ENCODE peak calls at places on chromosomes 12 and 14, in ten cellular contexts. Y, H, L, D, B, W, I, G, O and V are unnamed samples.

GRCh38 chr12:122064780-122065588 is 13.6 kb upstream of the MLXIP start:
- ATAC-seq in O (no peak), D (no peak), G (no peak), H (no peak), Y (peak), I (peak), W (peak), B (no peak), L (no peak), V (no peak)

GRCh38 chr12:68788554-68789143 is 19.3 kb upstream of the MDM2 start:
- ATAC-seq in D (no peak), L (no peak), G (no peak), H (no peak), O (no peak), W (no peak), B (no peak), Y (no peak), I (no peak), V (no peak)

GRCh38 chr14:102848830-102849521 is 71.7 kb downstream of the TRAF3 start:
- ATAC-seq in B (peak), I (peak), G (no peak), L (peak), H (no peak), D (no peak), O (no peak), Y (peak), W (peak), V (no peak)

GRCh38 chr14:103312006-103312635 is 21.9 kb upstream of the EIF5 start:
- ATAC-seq in O (no peak), W (no peak), H (no peak), L (no peak), D (no peak), G (no peak), Y (no peak), I (no peak), B (no peak), V (no peak)

GRCh38 chr12:106345739-106346138 is 11.8 kb upstream of the POLR3B start:
- ATAC-seq in O (peak), B (peak), L (peak), H (peak), Y (peak), W (peak), G (peak), I (peak), D (peak), V (no peak)

GRCh38 chr14:81385824-81386223 is 14.3 kb downstream of the STON2 start:
- ATAC-seq in Y (no peak), D (no peak), O (no peak), W (no peak), G (no peak), H (no peak), L (no peak), B (no peak), I (no peak), V (no peak)

GRCh38 chr12:124605869-124606774 is 38.7 kb upstream of the NCOR2 start:
- ATAC-seq in I (no peak), G (no peak), W (no peak), O (peak), Y (no peak), D (no peak), B (no peak), H (no peak), L (peak), V (no peak)

GRCh38 chr14:103110681-103111296 is 12.5 kb upstream of the TNFAIP2 start:
- ATAC-seq in L (no peak), W (peak), B (no peak), Y (peak), G (no peak), H (no peak), I (peak), O (no peak), D (no peak), V (no peak)

GRCh38 chr12:42510823-42511222 is 78.7 kb downstream of the PRICKLE1 start:
- ATAC-seq in G (no peak), W (peak), H (no peak), O (no peak), Y (no peak), I (no peak), D (no peak), B (no peak), L (peak), V (no peak)

GRCh38 chr12:27667540-27667939 is 28.7 kb upstream of the REP15 start:
- ATAC-seq in O (no peak), I (peak), Y (peak), G (no peak), W (peak), B (no peak), L (no peak), D (no peak), H (no peak), V (peak)

GRCh38 chr12:78963439-78964222 is 99.1 kb downstream of the SYT1 start:
- ATAC-seq in Y (no peak), D (no peak), G (no peak), I (no peak), B (no peak), O (no peak), L (no peak), H (no peak), W (no peak), V (no peak)

GRCh38 chr12:57590536-57590891 is 478 bp upstream of the PIP4K2C start:
- ATAC-seq in Y (no peak), W (no peak), L (no peak), B (no peak), O (no peak), D (no peak), I (no peak), G (peak), H (no peak), V (no peak)

GRCh38 chr14:97902630-97903029 is 1105.4 kb downstream of the VRK1 start:
- ATAC-seq in L (no peak), Y (no peak), H (no peak), B (no peak), I (no peak), D (no peak), W (no peak), G (no peak), O (no peak), V (no peak)

GRCh38 chr14:76426161-76426696 is 50.3 kb downstream of the ESRRB start:
- ATAC-seq in G (no peak), D (no peak), B (no peak), L (no peak), W (no peak), I (no peak), Y (no peak), O (no peak), H (no peak), V (no peak)

GRCh38 chr12:118035194-118036041 is 18.9 kb downstream of the RFC5 start:
- ATAC-seq in Y (peak), G (peak), B (peak), W (peak), O (peak), L (peak), H (no peak), D (no peak), I (no peak), V (peak)

GRCh38 chr14:102517412-102518062 is 8.0 kb upstream of the ANKRD9 start:
- ATAC-seq in O (peak), H (peak), L (peak), I (peak), B (peak), D (peak), W (peak), G (no peak), Y (peak), V (peak)

GRCh38 chr14:86124328-86124727 is 594.4 kb downstream of the FLRT2 start:
- ATAC-seq in D (no peak), L (no peak), Y (no peak), W (no peak), I (no peak), B (no peak), O (no peak), H (no peak), G (no peak), V (no peak)

GRCh38 chr12:29562167-29562776 is 64.8 kb upstream of the OVCH1 start:
- ATAC-seq in I (peak), H (no peak), D (no peak), W (peak), G (no peak), O (peak), L (peak), B (no peak), Y (peak), V (no peak)

GRCh38 chr12:116121453-116121871 is 156.0 kb downstream of the MED13L start:
- ATAC-seq in D (peak), H (no peak), O (peak), W (peak), B (no peak), I (peak), G (peak), L (no peak), Y (peak), V (no peak)

GRCh38 chr12:127284870-127285431 is 982.0 kb upstream of the TMEM132C start:
- ATAC-seq in L (no peak), Y (no peak), D (no peak), W (peak), H (no peak), O (peak), I (peak), B (no peak), G (no peak), V (no peak)

GRCh38 chr14:99664636-99665273 is 19.3 kb upstream of the CYP46A1 start:
- ATAC-seq in Y (no peak), L (no peak), O (no peak), I (no peak), B (peak), H (no peak), D (no peak), G (no peak), W (no peak), V (no peak)

GRCh38 chr14:54133896-54134295 is 177.3 kb upstream of the BMP4 start:
- ATAC-seq in B (no peak), G (no peak), I (peak), D (no peak), W (no peak), O (no peak), H (no peak), L (peak), Y (peak), V (no peak)

GRCh38 chr14:100442036-100442435 is 118.9 kb downstream of the SLC25A47 start:
- ATAC-seq in B (no peak), W (no peak), D (no peak), L (no peak), I (no peak), H (no peak), Y (no peak), G (no peak), O (no peak), V (no peak)

GRCh38 chr14:67698179-67698578 is 2.6 kb upstream of the RDH11 start:
- ATAC-seq in D (no peak), O (no peak), I (no peak), G (no peak), W (no peak), Y (no peak), B (no peak), H (no peak), L (no peak), V (no peak)

GRCh38 chr14:33356167-33356566 is 417.5 kb downstream of the NPAS3 start:
- ATAC-seq in G (no peak), O (no peak), L (no peak), I (no peak), W (no peak), Y (peak), H (no peak), B (no peak), D (no peak), V (no peak)

GRCh38 chr12:5257763-5258475 is 174.0 kb upstream of the NTF3 start:
- ATAC-seq in L (no peak), W (no peak), O (peak), G (no peak), Y (no peak), I (no peak), H (no peak), D (no peak), B (no peak), V (peak)

GRCh38 chr12:118038122-118038521 is 21.6 kb downstream of the RFC5 start:
- ATAC-seq in B (no peak), O (no peak), D (no peak), G (no peak), Y (no peak), I (no peak), L (no peak), H (no peak), W (no peak), V (no peak)

GRCh38 chr14:104650057-104650980 is 39.1 kb upstream of the INF2 start:
- ATAC-seq in B (peak), G (peak), W (peak), D (peak), L (peak), H (peak), Y (peak), I (peak), O (peak), V (peak)

GRCh38 chr14:63443988-63444387 is 99.2 kb downstream of the PPP2R5E start:
- ATAC-seq in H (no peak), Y (peak), G (no peak), I (no peak), B (no peak), O (no peak), L (no peak), D (no peak), W (peak), V (no peak)

GRCh38 chr14:33959692-33960151 is 8.8 kb upstream of the EGLN3 start:
- ATAC-seq in D (no peak), I (no peak), B (no peak), L (no peak), H (no peak), O (no peak), Y (peak), W (peak), G (no peak), V (no peak)

GRCh38 chr14:99271951-99272668 is at the start of gene BCL11B:
- ATAC-seq in Y (peak), W (peak), D (peak), H (peak), G (peak), O (no peak), I (peak), L (peak), B (peak), V (peak)

GRCh38 chr14:41606249-41607118 is at the start of gene LRFN5:
- ATAC-seq in W (peak), O (peak), D (peak), B (peak), L (peak), Y (peak), I (peak), H (no peak), G (peak), V (peak)

GRCh38 chr12:3225154-3225795 is 148.1 kb downstream of the TSPAN9 start:
- ATAC-seq in W (peak), L (no peak), O (no peak), H (no peak), B (peak), D (no peak), I (no peak), Y (no peak), G (peak), V (peak)

GRCh38 chr12:110744176-110744575 is 1.5 kb upstream of the PPP1CC start:
- ATAC-seq in W (peak), H (no peak), I (no peak), O (no peak), L (no peak), D (no peak), G (no peak), B (no peak), Y (peak), V (no peak)

GRCh38 chr12:70379856-70380255 is 13.8 kb downstream of the KCNMB4 start:
- ATAC-seq in D (no peak), H (no peak), W (no peak), B (no peak), L (no peak), G (peak), Y (no peak), I (no peak), O (no peak), V (no peak)

GRCh38 chr14:91158091-91158790 is 44.4 kb downstream of the DGLUCY start:
- ATAC-seq in Y (peak), I (no peak), H (no peak), D (no peak), G (no peak), W (peak), B (no peak), L (peak), O (peak), V (no peak)

GRCh38 chr12:93434305-93434704 is 7.4 kb downstream of the UBE2N start:
- ATAC-seq in I (no peak), G (no peak), W (peak), L (no peak), B (no peak), O (no peak), Y (no peak), D (no peak), H (no peak), V (no peak)

GRCh38 chr14:61480704-61481285 is 159.4 kb downstream of the PRKCH start:
- ATAC-seq in H (no peak), L (no peak), G (no peak), D (no peak), I (no peak), B (no peak), W (no peak), Y (no peak), O (no peak), V (no peak)